ENCODE peak calls at places on chromosomes 7 and 10, in four cellular contexts. One of them, this sample, is unnamed.

GRCh38 chr7:30796105-30796869 is 25.1 kb downstream of the MINDY4 start:
- DNase-seq in HepG2: no peak
- DNase-seq in M059J: peak
- DNase-seq in NCI-H1092: no peak
- DNase-seq in this sample: no peak

GRCh38 chr10:58475322-58476277 is 37.1 kb upstream of the BICC1 start:
- DNase-seq in NCI-H1092: no peak
- DNase-seq in HepG2: no peak
- DNase-seq in M059J: peak
- DNase-seq in this sample: peak

GRCh38 chr7:45978010-45978681 is 57.1 kb upstream of the IGFBP3 start:
- DNase-seq in HepG2: peak
- DNase-seq in M059J: peak
- DNase-seq in NCI-H1092: no peak
- DNase-seq in this sample: peak

GRCh38 chr7:30755384-30756154 is 3.6 kb downstream of the INMT start:
- DNase-seq in HepG2: no peak
- DNase-seq in NCI-H1092: peak
- DNase-seq in M059J: no peak
- DNase-seq in this sample: no peak

GRCh38 chr10:124734311-124735166 is 9.6 kb downstream of the FAM53B start:
- DNase-seq in NCI-H1092: no peak
- DNase-seq in HepG2: no peak
- DNase-seq in M059J: no peak
- DNase-seq in this sample: no peak

GRCh38 chr10:38118072-38118807 is 24.1 kb downstream of the ZNF37A start:
- DNase-seq in NCI-H1092: no peak
- DNase-seq in M059J: no peak
- DNase-seq in HepG2: no peak
- DNase-seq in this sample: no peak

GRCh38 chr7:75808106-75808505 is 5.5 kb downstream of the CCL24 start:
- DNase-seq in NCI-H1092: peak
- DNase-seq in M059J: no peak
- DNase-seq in HepG2: no peak
- DNase-seq in this sample: no peak

GRCh38 chr7:75531359-75531821 is 39.3 kb downstream of the SPDYE5 start:
- DNase-seq in HepG2: peak
- DNase-seq in NCI-H1092: no peak
- DNase-seq in M059J: peak
- DNase-seq in this sample: no peak

GRCh38 chr7:82699773-82700186 is 256.2 kb upstream of the CACNA2D1 start:
- DNase-seq in M059J: peak
- DNase-seq in NCI-H1092: no peak
- DNase-seq in HepG2: no peak
- DNase-seq in this sample: peak

GRCh38 chr10:114687459-114687858 is 29.4 kb upstream of the ABLIM1 start:
- DNase-seq in M059J: no peak
- DNase-seq in HepG2: no peak
- DNase-seq in NCI-H1092: no peak
- DNase-seq in this sample: no peak

GRCh38 chr10:35124540-35124939 is 2.1 kb upstream of the CREM start:
- DNase-seq in M059J: no peak
- DNase-seq in HepG2: no peak
- DNase-seq in NCI-H1092: no peak
- DNase-seq in this sample: no peak

This sample was measured in small intestine.